ENCODE peak calls at places on chromosome 11, in six cellular contexts. N is H7, O is Caco-2, B is cardiac muscle cell, K is HepG2, X is heart left ventricle. U is an unnamed sample. For H3K36me3, the result is how much of the 10 kb centered on the place peaks cover.

GRCh38 chr11:133835258-133836075 is 9.8 kb downstream of the SPATA19 start:
- DNase-seq in X (no peak), K (peak), B (peak), N (peak), O (peak), U (peak)

GRCh38 chr11:68026391-68027105 is 3.9 kb upstream of the NDUFS8 start:
- DNase-seq in O (no peak), X (no peak), B (no peak), K (no peak), N (no peak), U (no peak)

GRCh38 chr11:73147771-73148681 is 5.9 kb upstream of the FCHSD2 start:
- DNase-seq in X (peak), B (no peak), K (no peak), O (no peak), N (peak), U (no peak)

GRCh38 chr11:27991731-27992130 is 116.2 kb downstream of the KIF18A start:
- DNase-seq in O (no peak), X (no peak), B (peak), K (peak), N (no peak), U (no peak)

GRCh38 chr11:28836285-28837081 is 728.3 kb downstream of the METTL15 start:
- DNase-seq in B (peak), X (no peak), O (peak), K (peak), N (no peak), U (no peak)

GRCh38 chr11:22340803-22341581 is 2.8 kb downstream of the SLC17A6 start:
- DNase-seq in N (peak), K (no peak), O (no peak), B (no peak), X (no peak), U (no peak)

GRCh38 chr11:132158091-132158490 is 787.7 kb downstream of the NTM start:
- DNase-seq in O (peak), X (no peak), B (peak), N (peak), K (no peak), U (peak)

GRCh38 chr11:70191495-70192140 is 11.5 kb upstream of the FADD start:
- DNase-seq in O (peak), B (peak), N (peak), K (peak), X (peak), U (peak)

GRCh38 chr11:57493507-57494503 is 21.7 kb downstream of the SLC43A1 start:
- DNase-seq in O (peak), K (peak), B (peak), N (peak), X (peak), U (peak)

DNA sequence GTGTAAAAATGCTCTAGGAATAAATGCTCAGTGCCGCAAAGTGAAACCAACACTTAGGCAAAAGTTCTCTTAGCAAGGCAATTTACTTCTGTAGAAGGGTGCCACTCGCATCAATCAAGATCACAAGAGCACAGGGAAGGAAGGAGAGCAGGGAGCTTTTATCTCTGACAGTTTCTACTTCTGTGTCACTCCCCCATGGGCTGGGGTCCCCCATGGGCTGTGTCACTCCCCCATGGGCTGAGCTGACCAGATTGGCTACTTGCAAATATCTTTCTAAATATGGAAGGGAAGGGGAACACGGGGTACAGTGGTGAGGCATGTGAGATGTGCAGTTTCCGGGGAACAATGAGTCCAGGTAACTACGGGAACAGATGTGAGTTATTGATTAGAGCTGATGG is 397 bp downstream of the OR52N2 start:
- DNase-seq in K (no peak), X (no peak), B (peak), O (no peak), N (no peak), U (peak)
- H3K4me3 ChIP-seq in K (no peak), X (peak), B (peak), O (peak), N (peak), U (peak)

GRCh38 chr11:78504708-78505107 is 70.0 kb downstream of the NARS2 start:
- DNase-seq in X (no peak), O (no peak), K (no peak), N (no peak), B (no peak), U (no peak)
- H3K36me3 ChIP-seq in X (under half), O (under half), K (under half), N (under half), B (under half), U (under half)

DNA sequence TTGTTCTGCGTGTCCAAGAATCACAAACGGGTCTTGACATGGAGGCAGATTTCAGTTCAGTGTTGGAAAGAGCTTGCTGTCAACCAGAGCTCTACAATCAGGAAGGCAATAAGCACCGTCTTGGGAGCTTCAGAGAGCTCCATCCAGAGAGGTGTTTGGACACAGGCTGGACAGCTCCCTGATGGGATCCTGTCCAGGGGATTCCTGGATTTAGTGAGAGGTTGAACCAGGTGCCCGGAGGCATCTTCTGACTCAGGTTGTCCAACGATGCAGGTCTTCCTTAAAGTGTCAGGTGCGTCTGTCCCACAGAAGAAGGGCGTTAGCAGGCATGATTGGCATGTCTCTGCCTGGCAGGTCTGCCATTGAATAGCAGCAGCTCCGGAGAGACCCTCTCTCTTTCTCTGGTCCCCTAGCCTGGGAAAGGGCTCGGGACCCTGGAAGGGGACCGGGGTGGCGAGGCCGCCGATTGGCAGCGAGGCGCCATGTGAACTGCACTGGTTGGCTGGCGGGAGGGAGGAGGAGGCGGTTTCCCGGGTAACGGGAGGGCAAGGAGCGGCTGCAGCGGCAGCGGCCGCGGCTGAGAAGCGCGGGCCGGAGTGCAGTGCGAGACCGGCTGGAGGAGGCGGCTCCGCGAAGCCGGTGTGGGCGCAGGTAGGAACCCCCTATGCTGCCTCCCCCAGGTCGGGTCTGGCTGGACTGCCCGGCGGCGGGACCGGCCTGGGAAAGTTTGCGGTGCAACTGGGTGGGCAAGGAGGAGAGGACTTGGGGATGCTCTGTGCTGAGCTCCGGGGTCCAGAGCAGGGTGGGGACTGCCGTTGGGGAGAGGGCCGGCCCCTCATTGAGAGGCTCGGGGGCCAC is 104.1 kb upstream of the E2F8 start:
- DNase-seq in O (no peak), N (peak), B (peak), X (peak), K (no peak), U (no peak)
- H3K4me3 ChIP-seq in O (no peak), N (peak), B (peak), X (peak), K (no peak), U (no peak)

GRCh38 chr11:66063900-66064299 is 6.2 kb upstream of the PACS1 start:
- DNase-seq in X (no peak), N (no peak), K (no peak), O (no peak), B (no peak), U (no peak)

GRCh38 chr11:66059966-66060680 is 8.0 kb downstream of the SF3B2 start:
- DNase-seq in X (no peak), K (no peak), N (no peak), B (no peak), O (no peak), U (no peak)

GRCh38 chr11:66064571-66064970 is 5.5 kb upstream of the PACS1 start:
- DNase-seq in O (no peak), K (no peak), N (no peak), B (no peak), X (no peak), U (no peak)

GRCh38 chr11:66062408-66062807 is 7.7 kb upstream of the PACS1 start:
- DNase-seq in N (no peak), O (no peak), B (no peak), K (no peak), X (no peak), U (no peak)

GRCh38 chr11:66061268-66061667 is 8.8 kb upstream of the PACS1 start:
- DNase-seq in O (no peak), X (no peak), B (no peak), K (no peak), N (no peak), U (no peak)
- H3K36me3 ChIP-seq in O (under half), X (half or more), B (half or more), K (half or more), N (half or more), U (under half)

GRCh38 chr11:92500463-92500862 is 275.8 kb downstream of the FAT3 start:
- DNase-seq in B (no peak), K (no peak), N (no peak), O (no peak), X (no peak), U (no peak)
- H3K4me3 ChIP-seq in B (no peak), K (no peak), N (no peak), O (no peak), X (no peak), U (no peak)

GRCh38 chr11:66561975-66562248 is 6.5 kb downstream of the CTSF start:
- DNase-seq in X (no peak), B (no peak), O (no peak), N (no peak), K (no peak), U (no peak)

GRCh38 chr11:66559862-66560676 is 8.3 kb downstream of the CTSF start:
- DNase-seq in B (no peak), X (no peak), N (no peak), K (no peak), O (no peak), U (peak)

GRCh38 chr11:66557733-66558326 is 10.6 kb downstream of the CTSF start:
- DNase-seq in K (no peak), N (peak), O (no peak), B (no peak), X (no peak), U (no peak)

GRCh38 chr11:66561178-66561974 is 7.0 kb downstream of the CTSF start:
- DNase-seq in B (no peak), O (no peak), K (no peak), N (peak), X (no peak), U (no peak)

DNA sequence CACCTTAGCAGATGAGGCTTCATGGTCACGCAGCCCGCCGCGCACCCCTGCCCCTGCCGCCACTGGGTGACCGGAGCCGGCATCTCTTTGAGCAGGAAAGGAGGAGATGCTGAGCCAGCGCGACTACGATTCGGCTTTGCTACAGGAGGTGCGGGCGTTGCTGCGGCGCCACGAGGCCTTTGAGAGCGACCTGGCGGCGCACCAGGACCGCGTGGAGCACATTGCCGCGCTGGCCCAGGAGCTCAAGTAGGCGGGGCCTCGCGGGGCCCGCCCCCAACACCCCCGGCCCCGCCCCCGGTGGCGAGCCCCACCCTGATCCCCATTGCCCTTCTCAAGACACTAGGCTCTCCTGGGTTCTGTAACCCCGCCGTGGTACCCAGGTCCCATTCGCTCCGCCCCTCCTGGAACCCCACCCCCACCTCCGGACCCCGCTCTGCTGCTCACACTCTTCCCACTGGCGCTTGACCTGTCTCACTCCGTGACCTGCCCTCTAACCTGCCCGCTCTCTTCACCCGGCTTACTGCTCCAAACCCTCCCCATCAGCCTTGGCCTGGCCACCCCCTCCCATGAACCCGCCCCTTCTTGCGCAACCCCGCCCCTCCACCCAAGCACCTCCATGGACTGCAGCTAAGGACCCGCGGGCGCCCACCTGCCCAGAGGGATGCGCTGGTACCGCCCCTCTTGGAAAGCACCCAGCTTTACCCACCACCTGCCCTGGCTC is 9.1 kb downstream of the CTSF start:
- DNase-seq in B (peak), O (no peak), X (no peak), K (no peak), N (peak), U (peak)
- H3K36me3 ChIP-seq in B (under half), O (under half), X (under half), K (under half), N (under half), U (under half)

DNA sequence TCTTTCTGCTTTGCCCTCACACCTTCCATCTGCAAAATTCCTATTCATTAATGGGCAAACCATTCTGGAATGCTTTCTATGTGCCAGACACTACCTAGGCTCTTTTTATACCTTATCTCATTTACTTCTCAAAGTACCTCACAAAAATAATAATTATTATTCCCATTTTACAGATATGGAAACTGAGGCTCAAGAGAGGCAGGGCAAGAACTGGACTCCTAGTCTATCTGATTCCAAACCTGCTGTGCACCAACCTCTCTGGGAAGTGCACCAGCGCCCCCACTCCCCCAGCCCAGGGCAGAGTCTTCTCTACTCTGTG is 826 bp upstream of the DGAT2 start:
- DNase-seq in N (no peak), B (no peak), O (no peak), K (no peak), X (no peak), U (no peak)
- H3K4me3 ChIP-seq in N (no peak), B (no peak), O (peak), K (no peak), X (no peak), U (no peak)

GRCh38 chr11:656866-657265 is 19.8 kb downstream of the DRD4 start:
- DNase-seq in K (no peak), N (peak), B (no peak), X (no peak), O (no peak), U (peak)

GRCh38 chr11:660681-661444 is 23.8 kb downstream of the DRD4 start:
- DNase-seq in O (no peak), X (no peak), B (no peak), N (peak), K (no peak), U (no peak)

GRCh38 chr11:657691-658126 is 20.6 kb downstream of the DRD4 start:
- DNase-seq in X (no peak), O (peak), N (peak), B (no peak), K (peak), U (peak)

GRCh38 chr11:660281-660680 is 23.2 kb downstream of the DRD4 start:
- DNase-seq in X (no peak), B (no peak), N (peak), O (no peak), K (no peak), U (no peak)

DNA sequence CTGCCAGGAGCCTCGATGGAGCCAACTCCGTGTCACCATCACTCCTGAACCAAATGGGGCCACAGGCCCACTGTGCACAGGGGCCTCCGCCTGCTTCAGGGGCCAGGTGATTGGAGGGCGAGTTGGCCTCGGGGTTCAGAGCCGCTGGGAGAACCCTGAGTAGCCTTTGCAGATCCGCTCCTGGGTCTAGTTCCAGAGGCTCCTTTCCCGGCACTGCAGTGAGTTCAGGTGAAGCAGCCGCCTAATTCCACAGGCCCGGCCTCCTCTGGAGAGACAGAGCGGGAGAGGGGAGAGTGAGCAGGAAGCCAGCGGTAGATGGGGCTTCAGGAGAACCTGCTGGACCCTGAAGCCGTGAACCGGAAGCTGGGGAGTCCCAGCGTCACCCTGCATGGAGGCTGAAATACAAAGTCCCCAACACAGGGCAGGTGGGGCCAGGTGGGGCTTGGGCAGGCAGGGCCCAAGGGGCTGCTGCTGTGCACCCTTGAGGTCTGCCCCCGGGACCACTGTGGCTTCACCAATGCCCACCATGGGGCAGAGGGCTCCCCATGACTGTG is 22.5 kb downstream of the DRD4 start:
- DNase-seq in B (no peak), X (no peak), O (no peak), K (no peak), N (peak), U (peak)
- H3K36me3 ChIP-seq in B (under half), X (under half), O (under half), K (under half), N (under half), U (under half)

GRCh38 chr11:64254326-64254725 is 3.0 kb downstream of the PLCB3 start:
- DNase-seq in O (no peak), K (no peak), B (no peak), X (no peak), N (no peak), U (no peak)

GRCh38 chr11:64251986-64252837 is 882 bp downstream of the PLCB3 start:
- DNase-seq in X (peak), N (peak), K (no peak), B (peak), O (peak), U (peak)

GRCh38 chr11:64251722-64251985 is 324 bp downstream of the PLCB3 start:
- DNase-seq in B (no peak), O (no peak), K (no peak), N (no peak), X (no peak), U (peak)

GRCh38 chr11:64253481-64253880 is 2.2 kb downstream of the PLCB3 start:
- DNase-seq in K (no peak), O (no peak), B (no peak), X (no peak), N (no peak), U (no peak)

DNA sequence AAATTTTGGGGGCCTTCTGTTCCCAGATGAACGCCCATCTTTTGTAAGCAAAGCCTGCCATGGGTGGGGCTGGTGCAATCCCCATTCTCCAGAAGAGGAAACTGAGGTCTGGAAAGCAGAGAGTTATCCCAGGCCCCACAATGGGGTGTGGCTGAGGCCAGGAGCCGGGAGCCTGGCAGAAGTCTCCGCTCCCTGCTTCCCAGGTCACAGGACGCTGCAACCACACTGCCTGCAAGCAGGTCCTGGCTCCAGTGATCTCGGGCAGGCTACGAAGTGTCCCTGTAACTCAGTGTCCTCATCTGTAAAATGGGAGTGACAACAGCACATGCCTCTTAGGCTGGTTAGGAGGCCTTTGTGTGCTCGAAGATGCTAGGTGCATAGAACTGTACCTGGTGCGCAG is 1.7 kb downstream of the PLCB3 start:
- DNase-seq in K (no peak), X (no peak), B (no peak), O (no peak), N (no peak), U (no peak)
- H3K4me3 ChIP-seq in K (no peak), X (no peak), B (no peak), O (peak), N (no peak), U (peak)

GRCh38 chr11:66291706-66292542 is at the start of gene TMEM151A:
- DNase-seq in B (no peak), O (peak), X (no peak), K (no peak), N (peak), U (no peak)
- H3K36me3 ChIP-seq in B (under half), O (under half), X (under half), K (under half), N (under half), U (under half)

U was measured in small intestine.